ENCODE peak calls at places on chromosomes 6 and 20, in four cellular contexts. K is A549, U is breast epithelium, E is heart right ventricle. Q is an unnamed sample.

GRCh38 chr6:53629862-53630532 is 35.6 kb downstream of the KLHL31 start:
- DNase-seq in K (no peak), U (no peak), E (no peak), Q (no peak)

GRCh38 chr6:82138075-82138791 is 109.3 kb downstream of the IBTK start:
- DNase-seq in K (no peak), U (no peak), E (no peak), Q (no peak)

GRCh38 chr6:125157280-125157679 is 3.7 kb downstream of the TPD52L1 start:
- DNase-seq in K (no peak), U (no peak), E (no peak), Q (no peak)

GRCh38 chr6:149969635-149970034 is 5.9 kb downstream of the ULBP1 start:
- DNase-seq in K (no peak), U (no peak), E (no peak), Q (no peak)

GRCh38 chr6:26172496-26172958 is 85.3 kb downstream of the HFE start:
- DNase-seq in K (no peak), U (peak), E (no peak), Q (no peak)

GRCh38 chr20:7629880-7630279 is 310.4 kb downstream of the HAO1 start:
- DNase-seq in K (no peak), U (no peak), E (no peak), Q (no peak)

GRCh38 chr6:110629153-110629552 is 152.7 kb upstream of the SLC22A16 start:
- DNase-seq in K (no peak), U (no peak), E (no peak), Q (no peak)

GRCh38 chr6:3228046-3228671 is 706 bp upstream of the TUBB2B start:
- DNase-seq in K (no peak), U (no peak), E (no peak), Q (no peak)

GRCh38 chr6:43171284-43172126 is 436 bp downstream of the SRF start:
- DNase-seq in K (no peak), U (no peak), E (no peak), Q (no peak)

GRCh38 chr20:23320317-23320716 is 30.3 kb upstream of the NXT1 start:
- DNase-seq in K (peak), U (no peak), E (no peak), Q (no peak)

GRCh38 chr6:84657486-84657885 is 106.9 kb downstream of the TBX18 start:
- DNase-seq in K (no peak), U (no peak), E (no peak), Q (no peak)

GRCh38 chr6:85321926-85322325 is 128.0 kb upstream of the NT5E start:
- DNase-seq in K (no peak), U (no peak), E (no peak), Q (no peak)

GRCh38 chr20:20461526-20461925 is 93.6 kb downstream of the INSM1 start:
- DNase-seq in K (no peak), U (no peak), E (no peak), Q (no peak)

DNA sequence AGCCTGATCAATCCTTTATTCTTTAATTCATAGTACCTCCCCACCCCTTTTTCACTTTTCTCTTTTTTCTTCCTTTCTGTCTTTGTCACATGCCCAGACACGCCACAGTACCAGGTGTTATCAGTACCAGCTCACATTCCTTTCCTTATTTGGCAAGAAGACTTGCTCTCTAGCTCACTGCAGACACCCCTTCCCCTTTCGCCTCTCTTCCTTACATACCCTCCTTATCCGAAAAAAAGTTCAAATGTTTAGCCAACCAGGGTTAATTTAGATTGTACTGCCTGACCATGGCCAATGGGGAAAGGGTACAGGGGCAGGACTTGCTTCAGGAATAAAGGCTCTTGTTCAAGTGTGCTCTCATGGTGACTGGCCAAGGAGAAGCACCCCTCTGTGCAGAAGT is 9.3 kb upstream of the SIRPB2 start:
- DNase-seq in K (no peak), U (no peak), E (no peak), Q (no peak)
- H3K27ac ChIP-seq in K (no peak), U (peak), E (no peak), Q (no peak)

GRCh38 chr20:31869673-31869941 is 720 bp downstream of the DUSP15 start:
- DNase-seq in K (no peak), U (no peak), E (no peak), Q (no peak)

GRCh38 chr20:31870703-31871601 is 518 bp downstream of the TTLL9 start:
- DNase-seq in K (no peak), U (no peak), E (no peak), Q (no peak)

GRCh38 chr20:31868853-31869672 is 1.3 kb downstream of the DUSP15 start:
- DNase-seq in K (no peak), U (no peak), E (no peak), Q (no peak)

GRCh38 chr20:31871602-31871954 is 1.1 kb downstream of the TTLL9 start:
- DNase-seq in K (no peak), U (no peak), E (no peak), Q (no peak)

GRCh38 chr20:31869942-31870702 is at the start of the genes DUSP15 and TTLL9:
- DNase-seq in K (no peak), U (no peak), E (peak), Q (peak)
- H3K27ac ChIP-seq in K (peak), U (peak), E (peak), Q (peak)

DNA sequence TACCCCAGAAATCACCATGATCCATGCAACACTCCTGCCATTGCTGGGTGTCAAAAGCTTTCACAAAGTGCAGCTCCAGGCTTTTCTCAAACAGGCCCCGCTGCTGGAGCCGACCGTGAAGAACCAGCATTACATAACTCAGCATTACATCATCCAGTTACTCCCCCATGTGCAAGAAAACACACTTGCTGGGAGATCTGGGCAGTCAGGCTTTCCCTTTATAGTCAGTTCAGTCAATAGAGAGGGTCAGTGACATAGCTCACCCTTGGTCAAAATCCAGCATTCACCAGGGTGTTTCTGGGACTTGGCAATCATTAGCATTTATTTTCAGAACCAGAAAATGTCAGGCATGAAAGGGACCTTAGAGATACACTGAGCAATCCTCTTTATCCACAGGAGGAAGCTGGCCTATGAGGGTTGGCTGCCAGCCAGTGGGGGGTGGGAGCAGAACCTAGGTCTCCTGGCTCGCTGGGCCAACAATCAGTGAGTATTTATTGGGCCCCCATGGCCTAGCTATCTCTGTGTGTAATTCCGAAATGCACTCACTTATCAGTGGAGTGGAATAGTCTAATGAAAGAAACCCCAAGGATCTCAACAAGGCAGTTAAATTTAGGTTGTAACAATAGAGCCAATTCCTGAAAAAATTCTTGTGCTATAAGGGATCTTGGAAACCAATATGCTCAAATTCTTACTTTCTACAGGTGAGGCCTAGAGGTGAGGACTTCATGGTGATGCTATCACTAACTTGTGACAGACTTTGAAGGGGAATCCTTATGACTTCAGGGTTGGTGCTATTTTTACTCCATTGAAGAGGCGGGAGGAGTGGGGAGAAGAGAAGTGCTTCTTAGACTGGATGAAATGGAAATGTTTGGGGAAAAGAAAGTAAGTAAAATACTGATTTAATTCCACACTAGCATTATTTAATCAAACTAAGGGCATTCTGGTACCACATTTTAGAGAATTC is 54.6 kb downstream of the LYRM4 start:
- DNase-seq in K (peak), U (peak), E (peak), Q (peak)
- H3K27ac ChIP-seq in K (peak), U (peak), E (peak), Q (peak)

GRCh38 chr6:134521116-134521501 is 203.2 kb upstream of the SGK1 start:
- DNase-seq in K (no peak), U (no peak), E (no peak), Q (no peak)

GRCh38 chr6:134523051-134523450 is 205.1 kb upstream of the SGK1 start:
- DNase-seq in K (no peak), U (no peak), E (no peak), Q (no peak)

GRCh38 chr6:134519456-134519855 is 201.5 kb upstream of the SGK1 start:
- DNase-seq in K (no peak), U (no peak), E (peak), Q (no peak)

GRCh38 chr6:134517863-134518262 is 200.0 kb upstream of the SGK1 start:
- DNase-seq in K (no peak), U (no peak), E (no peak), Q (no peak)

DNA sequence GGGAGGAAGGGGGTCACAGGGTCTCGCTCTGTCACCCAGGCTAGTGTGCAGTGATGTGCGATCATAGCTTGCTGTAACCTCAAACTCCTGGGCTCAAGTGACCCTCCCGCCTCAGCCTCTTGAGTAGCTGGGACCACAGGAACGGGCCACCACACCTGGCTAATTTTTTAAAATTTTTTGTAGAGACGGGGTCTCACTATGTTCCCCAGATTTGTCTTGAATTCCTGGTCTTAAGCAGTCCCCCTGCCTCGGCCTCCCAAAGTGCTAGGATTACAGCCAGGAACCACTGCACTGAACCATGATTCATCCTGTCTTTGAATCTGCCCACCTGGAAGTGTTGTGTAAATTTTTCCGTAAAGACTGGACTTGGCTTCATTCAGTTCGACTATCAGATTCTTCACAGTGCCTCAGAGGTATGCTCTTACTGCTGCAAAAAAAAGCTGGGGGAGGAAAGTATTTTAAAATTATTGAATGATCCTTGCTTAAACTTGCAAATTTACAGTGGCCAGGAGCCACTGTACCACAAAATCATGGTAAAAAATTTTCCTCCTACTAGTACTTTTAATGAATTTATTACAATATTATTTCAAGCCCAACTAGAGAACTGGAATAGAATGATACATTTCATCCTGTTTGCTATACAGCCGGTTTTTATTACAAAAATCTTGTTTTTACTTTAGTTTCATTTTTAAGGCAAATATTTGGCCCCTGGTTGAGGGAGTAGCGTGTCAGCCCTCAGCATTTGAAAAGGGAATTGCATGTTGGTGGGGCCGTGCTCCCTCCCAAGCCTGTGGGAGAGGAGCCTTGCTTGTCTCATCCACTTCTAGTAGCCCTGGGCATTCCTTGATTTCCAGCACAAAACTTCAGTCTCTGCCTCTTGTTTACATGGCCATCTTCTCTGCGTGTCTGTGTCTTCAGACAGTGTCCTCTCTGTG is 202.5 kb upstream of the SGK1 start:
- DNase-seq in K (no peak), U (no peak), E (no peak), Q (no peak)
- H3K27ac ChIP-seq in K (peak), U (peak), E (no peak), Q (no peak)

DNA sequence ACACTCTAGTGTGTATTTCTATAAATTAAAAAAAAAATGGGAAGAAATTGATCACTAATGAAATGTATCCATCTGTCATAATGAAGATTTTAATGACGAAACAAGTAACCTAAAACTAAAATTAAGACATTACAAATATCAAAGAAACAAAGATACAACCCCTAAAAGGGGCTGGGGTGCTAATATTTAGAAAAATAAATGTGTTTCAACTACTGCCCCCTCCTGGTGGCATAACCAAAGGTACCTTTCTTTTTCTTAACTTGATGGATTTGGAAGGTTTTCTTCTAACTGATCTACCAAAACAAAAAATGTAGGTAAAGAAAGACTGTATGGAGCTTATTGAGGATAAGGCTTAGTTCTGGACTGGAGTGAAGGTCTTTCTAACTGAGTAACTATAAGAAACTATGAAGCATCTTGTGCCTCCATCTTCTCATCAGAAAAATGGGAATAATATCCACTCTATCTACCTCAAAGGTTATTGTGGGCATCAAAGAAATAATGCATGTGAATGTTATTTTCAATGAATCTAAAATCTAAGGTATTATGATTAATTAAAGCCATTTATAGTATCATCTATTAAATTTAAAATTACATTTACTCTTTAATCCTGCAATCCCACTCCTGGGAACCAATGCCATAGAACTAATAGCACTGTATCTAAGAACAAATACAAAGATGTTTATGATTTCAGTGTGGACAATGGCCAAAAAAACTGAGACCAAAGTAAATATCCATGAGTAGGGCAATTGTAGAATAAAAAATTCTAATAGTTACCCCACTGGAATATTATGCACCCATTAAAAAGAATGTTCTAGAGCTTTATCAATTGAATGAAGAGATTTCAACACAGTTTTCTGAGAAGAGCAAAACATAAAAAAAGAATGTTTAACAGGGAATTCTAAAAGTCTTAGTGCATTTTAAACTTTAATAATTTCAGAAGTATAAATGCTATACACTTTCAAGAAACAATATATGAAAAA is 117.2 kb downstream of the BACH2 start:
- DNase-seq in K (no peak), U (no peak), E (no peak), Q (no peak)
- H3K27ac ChIP-seq in K (no peak), U (no peak), E (no peak), Q (no peak)

DNA sequence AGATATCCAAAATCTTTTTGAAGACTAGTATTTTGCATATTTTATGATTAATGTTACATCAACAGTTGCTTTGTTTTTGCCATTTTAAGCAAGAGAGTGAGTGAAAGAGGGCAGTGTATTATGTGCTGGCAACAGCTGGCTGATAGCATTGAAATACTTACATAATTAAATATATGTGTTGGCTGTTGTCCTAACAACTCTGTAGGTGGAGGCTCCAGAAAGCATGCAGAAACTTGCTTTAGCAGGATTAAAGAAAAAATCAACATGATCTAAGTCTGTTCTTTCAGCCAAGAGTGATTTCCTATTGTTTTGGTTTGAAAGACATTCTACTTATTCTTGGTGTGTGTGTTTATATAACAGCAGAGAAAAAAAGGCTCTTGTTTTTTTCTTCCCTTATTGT is 127.5 kb downstream of the CDKAL1 start:
- DNase-seq in K (no peak), U (no peak), E (no peak), Q (no peak)
- H3K27ac ChIP-seq in K (no peak), U (peak), E (no peak), Q (peak)

DNA sequence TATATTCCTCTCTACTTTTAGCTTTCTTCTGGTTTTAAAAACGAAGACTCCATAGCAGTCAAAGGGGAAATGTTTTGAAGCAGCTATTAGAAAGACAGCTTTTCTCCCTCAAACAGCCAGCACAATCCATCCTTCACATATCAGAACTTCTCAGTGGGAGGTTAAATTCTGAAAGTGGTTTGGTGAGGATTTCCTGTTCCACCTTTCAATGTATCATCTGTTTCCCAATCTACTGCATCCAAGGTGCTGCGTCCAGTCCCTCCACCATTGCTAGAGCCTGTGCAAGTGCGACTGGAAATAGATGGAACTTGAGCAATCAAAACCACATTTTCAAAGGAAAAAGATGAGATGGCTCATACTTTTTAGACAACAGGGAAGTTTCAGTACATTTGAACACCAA is 508.3 kb upstream of the ARID1B start:
- DNase-seq in K (no peak), U (no peak), E (no peak), Q (no peak)
- H3K27ac ChIP-seq in K (no peak), U (no peak), E (no peak), Q (no peak)

Q was measured in caudate nucleus.